ENCODE peak calls at places on chromosomes 13 and 19, in six cellular contexts. Q is Karpas-422, X is lower lobe of right lung, E is astrocyte, U is psoas muscle, K is neural progenitor cell. I is an unnamed sample. For H3K4me1, the result is how much of the 10 kb centered on the place peaks cover.

GRCh38 chr13:36345438-36346221 is 564 bp downstream of the SPART start:
- DNase-seq in Q (no peak), X (peak), E (peak), U (peak), K (peak), I (no peak)

GRCh38 chr13:64993514-64994164 is 2236.5 kb downstream of the PCDH9 start:
- DNase-seq in Q (peak), X (no peak), E (no peak), U (no peak), K (no peak), I (no peak)

GRCh38 chr19:33394006-33394722 is 20.7 kb downstream of the CEBPG start:
- DNase-seq in Q (no peak), X (peak), E (peak), U (peak), K (no peak), I (no peak)

GRCh38 chr19:8638078-8638619 is 7.7 kb downstream of the NFILZ start:
- DNase-seq in Q (no peak), X (peak), E (peak), U (no peak), K (no peak), I (no peak)

GRCh38 chr19:7168941-7169340 is 99.4 kb downstream of the ZNF557 start:
- DNase-seq in Q (no peak), X (no peak), E (peak), U (no peak), K (no peak), I (no peak)

GRCh38 chr19:10748924-10749434 is 31.1 kb downstream of the DNM2 start:
- DNase-seq in Q (no peak), X (peak), E (peak), U (peak), K (no peak), I (no peak)

GRCh38 chr19:50601407-50602088 is 33.3 kb upstream of the LRRC4B start:
- DNase-seq in Q (no peak), X (no peak), E (no peak), U (no peak), K (no peak), I (no peak)

GRCh38 chr19:46355991-46356669 is 9.2 kb downstream of the PPP5C start:
- DNase-seq in Q (no peak), X (no peak), E (no peak), U (no peak), K (no peak), I (no peak)

GRCh38 chr13:41268764-41269163 is 5.4 kb upstream of the MTRF1 start:
- DNase-seq in Q (peak), X (no peak), E (peak), U (no peak), K (peak), I (no peak)

GRCh38 chr19:12646551-12646950 is 20.0 kb downstream of the MAN2B1 start:
- DNase-seq in Q (no peak), X (no peak), E (no peak), U (no peak), K (no peak), I (no peak)

GRCh38 chr19:22605275-22606211 is 28.6 kb upstream of the ZNF492 start:
- DNase-seq in Q (no peak), X (no peak), E (no peak), U (no peak), K (no peak), I (no peak)

GRCh38 chr19:2081873-2082810 is 14.0 kb downstream of the MOB3A start:
- DNase-seq in Q (no peak), X (peak), E (no peak), U (no peak), K (no peak), I (no peak)

GRCh38 chr13:31476266-31476665 is 263.1 kb upstream of the RXFP2 start:
- DNase-seq in Q (no peak), X (no peak), E (peak), U (no peak), K (no peak), I (no peak)

GRCh38 chr19:35320285-35320706 is 8.7 kb upstream of the CD22 start:
- DNase-seq in Q (peak), X (no peak), E (no peak), U (no peak), K (no peak), I (no peak)

GRCh38 chr13:112241288-112241687 is 134.9 kb upstream of the SPACA7 start:
- DNase-seq in Q (no peak), X (no peak), E (no peak), U (no peak), K (no peak), I (no peak)

GRCh38 chr13:110942248-110942981 is 27.5 kb upstream of the ANKRD10 start:
- DNase-seq in Q (no peak), X (no peak), E (peak), U (no peak), K (no peak), I (no peak)

GRCh38 chr19:9306443-9306842 is 3.2 kb downstream of the ZNF699 start:
- DNase-seq in Q (no peak), X (no peak), E (peak), U (no peak), K (no peak), I (no peak)

GRCh38 chr19:19366691-19367396 is 38.6 kb upstream of the GATAD2A start:
- DNase-seq in Q (peak), X (peak), E (peak), U (peak), K (peak), I (peak)

GRCh38 chr13:111228262-111229144 is 91.9 kb upstream of the TEX29 start:
- DNase-seq in Q (no peak), X (no peak), E (peak), U (no peak), K (no peak), I (no peak)

GRCh38 chr19:57233207-57233606 is 2.4 kb downstream of the AURKC start:
- DNase-seq in Q (no peak), X (no peak), E (no peak), U (no peak), K (no peak), I (no peak)

GRCh38 chr13:98173431-98173921 is 3.6 kb downstream of the RNF113B start:
- DNase-seq in Q (no peak), X (no peak), E (peak), U (peak), K (peak), I (no peak)

GRCh38 chr13:26831336-26831908 is 70.8 kb upstream of the GPR12 start:
- DNase-seq in Q (no peak), X (no peak), E (no peak), U (no peak), K (no peak), I (no peak)

GRCh38 chr19:30450101-30450500 is 77.9 kb downstream of the ZNF536 start:
- DNase-seq in Q (no peak), X (no peak), E (peak), U (no peak), K (peak), I (peak)
- H3K27ac ChIP-seq in Q (no peak), X (no peak), E (no peak), U (peak), K (no peak), I (no peak)

DNA sequence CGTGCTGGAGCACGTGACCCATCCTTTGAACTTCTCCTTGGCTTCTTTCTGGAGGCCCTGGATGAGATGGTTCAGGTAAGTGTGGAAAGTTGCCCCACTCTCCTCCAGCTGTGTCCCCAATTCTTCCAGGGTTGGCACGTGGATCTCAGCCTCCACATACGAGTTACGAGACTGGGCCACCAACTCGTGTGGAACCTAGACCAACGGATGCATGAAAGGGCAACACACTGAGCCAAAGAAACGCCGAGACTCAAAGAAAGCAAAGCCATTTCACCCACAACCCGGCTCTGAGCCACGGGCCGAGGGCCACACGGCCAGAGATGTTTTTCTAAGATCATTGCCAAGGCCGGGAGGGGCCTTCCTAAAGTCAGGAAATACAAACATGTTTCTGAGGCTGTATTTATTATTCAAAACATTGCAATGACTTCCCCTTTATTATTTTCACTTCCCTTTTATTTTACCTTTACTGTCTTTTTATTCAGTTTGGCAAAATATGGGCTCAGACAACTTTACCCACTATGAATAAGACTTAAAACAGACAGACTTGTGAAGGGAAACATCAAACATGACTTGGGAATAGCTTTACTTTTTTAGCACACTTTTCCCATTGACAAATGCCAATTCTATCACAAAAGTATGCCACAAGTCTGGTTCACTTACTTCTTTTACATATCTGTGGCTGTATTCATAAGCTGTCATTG is 94.6 kb downstream of the KL start:
- DNase-seq in Q (peak), X (peak), E (peak), U (peak), K (no peak), I (no peak)
- H3K4me3 ChIP-seq in Q (peak), X (no peak), E (no peak), U (no peak), K (no peak), I (no peak)

GRCh38 chr19:31354316-31354715 is 5.1 kb upstream of the TSHZ3 start:
- DNase-seq in Q (no peak), X (no peak), E (no peak), U (no peak), K (no peak), I (no peak)
- H3K4me1 ChIP-seq in Q (under half), X (under half), E (under half), U (under half), K (under half), I (under half)

DNA sequence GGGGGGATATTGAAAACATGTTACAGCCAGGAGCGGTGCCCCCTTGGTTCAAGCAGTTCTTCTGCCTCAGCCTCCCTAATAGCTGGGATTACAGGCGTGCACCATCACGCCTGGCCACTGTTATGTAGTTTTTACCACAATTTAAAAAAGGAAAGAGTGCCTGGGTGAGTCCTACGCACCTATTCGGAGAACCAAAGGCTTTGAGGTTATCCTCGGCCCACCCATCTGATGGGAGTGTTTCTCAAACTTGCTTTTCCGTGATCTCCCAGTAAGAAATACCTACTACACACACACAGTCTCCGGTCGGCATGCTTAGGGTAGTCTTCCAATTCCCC is 4.2 kb upstream of the GP6 start:
- DNase-seq in Q (no peak), X (no peak), E (no peak), U (no peak), K (no peak), I (no peak)
- H3K27ac ChIP-seq in Q (no peak), X (no peak), E (no peak), U (no peak), K (no peak), I (no peak)

DNA sequence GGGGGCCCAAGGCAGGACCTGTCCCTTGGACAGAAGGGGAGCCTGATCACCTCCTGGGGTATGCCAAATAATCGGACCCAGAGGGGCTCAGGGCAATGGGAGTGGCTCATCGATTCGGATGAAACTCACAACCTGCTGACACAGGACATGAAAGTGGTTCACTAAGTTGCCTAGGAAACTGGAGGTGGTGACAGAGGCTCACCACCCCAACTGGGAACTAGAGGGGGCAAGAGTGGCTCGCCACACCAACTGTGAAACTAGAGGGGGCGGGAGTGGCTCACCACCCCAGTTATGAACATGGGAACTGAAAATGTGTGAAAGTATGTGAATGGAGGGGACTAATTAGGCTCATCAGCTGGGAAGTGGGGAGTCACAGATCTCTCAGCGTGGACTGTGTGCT is 46.3 kb upstream of the ZNF737 start:
- DNase-seq in Q (no peak), X (no peak), E (no peak), U (no peak), K (no peak), I (no peak)
- H3K4me3 ChIP-seq in Q (no peak), X (no peak), E (no peak), U (no peak), K (no peak), I (no peak)

GRCh38 chr13:46164661-46165060 is 17.3 kb downstream of the LCP1 start:
- DNase-seq in Q (no peak), X (no peak), E (no peak), U (no peak), K (no peak), I (no peak)

GRCh38 chr13:46158983-46159382 is 23.0 kb downstream of the LCP1 start:
- DNase-seq in Q (no peak), X (no peak), E (no peak), U (no peak), K (no peak), I (no peak)

GRCh38 chr13:46160065-46160464 is 21.9 kb downstream of the LCP1 start:
- DNase-seq in Q (no peak), X (no peak), E (no peak), U (no peak), K (no peak), I (no peak)

GRCh38 chr13:46158222-46158621 is 23.8 kb downstream of the LCP1 start:
- DNase-seq in Q (no peak), X (no peak), E (no peak), U (no peak), K (no peak), I (no peak)

GRCh38 chr13:46160474-46161066 is 21.4 kb downstream of the LCP1 start:
- DNase-seq in Q (peak), X (no peak), E (peak), U (no peak), K (peak), I (peak)
- H3K4me1 ChIP-seq in Q (under half), X (under half), E (under half), U (under half), K (under half), I (under half)